ENCODE peak calls at places on chromosomes 16 and 17, in seven cellular contexts. T is cardiac muscle cell, U is fibroblast of lung, E is pancreas, I is heart left ventricle, J is colonic mucosa, K is endodermal cell. X is an unnamed sample.

GRCh38 chr17:68435876-68436842 is 21.1 kb downstream of the WIPI1 start:
- DNase-seq in E (peak; percentile 52), I (peak; percentile 70), T (peak; percentile 82), J (peak; percentile 84), U (peak; percentile 55), K (peak; percentile 95), X (peak; percentile 79)

GRCh38 chr17:81339502-81340296 is 44.6 kb upstream of the SLC38A10 start:
- DNase-seq in E (peak; percentile 85), K (peak; percentile 86), U (no peak), T (no peak), I (peak; percentile 70), J (peak; percentile 80), X (no peak)

GRCh38 chr17:82107341-82107860 is 9.4 kb upstream of the FASN start:
- DNase-seq in E (no peak), J (no peak), K (peak; percentile 76), I (no peak), T (no peak), U (no peak), X (peak; percentile 56)

GRCh38 chr16:5615868-5616642 is 518.5 kb upstream of the EEF2KMT start:
- DNase-seq in J (peak; percentile 59), K (peak; percentile 94), E (peak; percentile 34), U (peak; percentile 3), T (peak; percentile 88), I (peak; percentile 64), X (peak; percentile 14)

GRCh38 chr16:19167710-19168172 is 299 bp upstream of the SYT17 start:
- DNase-seq in T (peak; percentile 79), E (peak; percentile 52), I (peak; percentile 86), K (peak; percentile 91), J (peak; percentile 79), U (peak; percentile 58), X (peak; percentile 74)

GRCh38 chr17:72193395-72194106 is 72.7 kb downstream of the SOX9 start:
- DNase-seq in E (no peak), J (no peak), T (no peak), I (peak; percentile 72), U (peak; percentile 62), K (peak; percentile 13), X (peak; percentile 38)

GRCh38 chr16:4385066-4385788 is 13.6 kb downstream of the VASN start:
- DNase-seq in I (no peak), K (peak; percentile 34), T (no peak), E (no peak), J (no peak), U (no peak), X (no peak)

GRCh38 chr17:74730491-74731346 is 6.3 kb upstream of the RAB37 start:
- DNase-seq in K (no peak), T (no peak), I (no peak), U (peak; percentile 21), J (no peak), E (no peak), X (no peak)

GRCh38 chr17:15456972-15457722 is 10.3 kb downstream of the CDRT4 start:
- DNase-seq in T (no peak), J (no peak), I (peak; percentile 71), U (peak; percentile 87), K (no peak), E (no peak), X (peak; percentile 94)

GRCh38 chr16:28534542-28535373 is 4.0 kb downstream of the NUPR1 start:
- DNase-seq in J (peak; percentile 45), T (no peak), I (no peak), E (no peak), U (no peak), K (no peak), X (peak; percentile 76)

GRCh38 chr17:323721-324139 is 28.9 kb downstream of the RPH3AL start:
- DNase-seq in T (no peak), I (peak; percentile 30), E (no peak), U (no peak), K (peak; percentile 47), J (no peak), X (no peak)

GRCh38 chr17:52383493-52384100 is 225.1 kb upstream of the CA10 start:
- DNase-seq in T (peak; percentile 84), E (peak; percentile 46), J (peak; percentile 77), U (peak; percentile 2), I (no peak), K (peak; percentile 96), X (no peak)

GRCh38 chr17:19533718-19534561 is at the start of gene SLC47A1:
- DNase-seq in I (peak; percentile 66), K (peak; percentile 85), U (peak; percentile 37), T (peak; percentile 66), E (no peak), J (no peak), X (peak; percentile 58)

GRCh38 chr17:68133370-68134045 is 98.0 kb downstream of the KPNA2 start:
- DNase-seq in E (no peak), J (no peak), T (no peak), I (no peak), K (peak; percentile 86), U (no peak), X (peak; percentile 64)

GRCh38 chr17:36089888-36090836 is at the start of gene CCL3:
- DNase-seq in E (peak; percentile 33), I (no peak), U (no peak), K (no peak), J (no peak), T (no peak), X (no peak)

GRCh38 chr16:57486858-57487834 is 853 bp upstream of the DOK4 start:
- DNase-seq in E (no peak), K (peak; percentile 56), U (no peak), I (no peak), J (no peak), T (no peak), X (peak; percentile 21)

GRCh38 chr16:65733706-65734105 is 611.8 kb upstream of the CDH11 start:
- DNase-seq in U (no peak), K (no peak), T (no peak), E (no peak), I (no peak), J (no peak), X (no peak)

GRCh38 chr16:5054876-5055865 is 10.6 kb downstream of the C16orf89 start:
- DNase-seq in J (no peak), K (no peak), E (no peak), I (no peak), U (no peak), T (no peak), X (no peak)

GRCh38 chr17:14337596-14338079 is 36.8 kb downstream of the HS3ST3B1 start:
- DNase-seq in K (no peak), J (no peak), T (no peak), U (no peak), I (no peak), E (no peak), X (no peak)

GRCh38 chr17:17511971-17512858 is 16.0 kb upstream of the RASD1 start:
- DNase-seq in K (no peak), E (no peak), U (peak; percentile 97), I (peak; percentile 51), T (no peak), J (no peak), X (peak; percentile 72)

GRCh38 chr17:72654746-72655145 is 437.7 kb downstream of the SLC39A11 start:
- DNase-seq in E (no peak), J (no peak), U (no peak), K (no peak), T (no peak), I (no peak), X (no peak)

DNA sequence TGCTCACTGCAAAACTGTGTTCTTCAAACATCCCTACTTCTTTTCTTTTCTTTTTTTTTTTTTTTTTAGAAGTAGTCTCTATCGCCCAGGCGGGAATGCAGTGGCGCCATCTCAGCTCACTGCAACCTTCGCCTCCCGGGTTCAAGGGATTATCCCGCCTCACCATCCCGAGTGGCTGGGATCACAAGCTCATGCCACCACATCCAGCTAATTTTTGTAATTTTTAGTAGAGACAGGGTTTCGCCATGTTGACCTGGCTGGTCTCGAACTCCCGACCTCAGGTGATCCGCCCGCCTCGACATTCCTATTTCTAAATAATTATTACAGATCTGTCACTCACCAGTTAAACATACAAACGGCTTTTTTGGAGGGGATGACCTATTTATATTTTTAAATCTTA is 1.0 kb upstream of the RNASEK start:
- DNase-seq in K (no peak), J (no peak), U (no peak), T (no peak), E (no peak), I (no peak), X (no peak)
- H3K27ac ChIP-seq in K (no peak overlapping the region), J (peak overlapping the region; percentile 95), U (peak overlapping the region; percentile 100), T (no peak overlapping the region), E (no peak overlapping the region), I (peak overlapping the region; percentile 96), X (no peak overlapping the region)

GRCh38 chr17:41773731-41774193 is 12.7 kb downstream of the JUP start:
- DNase-seq in I (no peak), K (no peak), T (peak; percentile 20), U (no peak), E (no peak), J (peak; percentile 41), X (no peak)

GRCh38 chr17:41773190-41773588 is 13.3 kb downstream of the JUP start:
- DNase-seq in E (peak; percentile 61), U (peak; percentile 92), J (peak; percentile 94), K (peak; percentile 81), I (peak; percentile 86), T (peak; percentile 65), X (peak; percentile 86)

GRCh38 chr17:41777157-41777578 is 9.3 kb downstream of the JUP start:
- DNase-seq in T (peak; percentile 25), I (peak; percentile 81), E (no peak), K (peak; percentile 81), J (no peak), U (peak; percentile 68), X (peak; percentile 85)

GRCh38 chr17:41777579-41778188 is 8.8 kb downstream of the JUP start:
- DNase-seq in E (peak; percentile 72), K (no peak), I (peak; percentile 88), U (peak; percentile 94), T (no peak), J (peak; percentile 80), X (peak; percentile 68)

GRCh38 chr17:41775394-41776226 is 10.9 kb downstream of the JUP start:
- DNase-seq in T (no peak), J (peak; percentile 80), K (no peak), U (no peak), I (no peak), E (no peak), X (peak; percentile 83)
- H3K36me3 ChIP-seq in T (peaks cover 11% of the 10 kb centered on the region), J (peaks cover 10% of the 10 kb centered on the region), K (peaks cover 54% of the 10 kb centered on the region), U (no peaks in the 10 kb centered on the region), I (peaks cover 19% of the 10 kb centered on the region), E (no peaks in the 10 kb centered on the region), X (no peaks in the 10 kb centered on the region)

DNA sequence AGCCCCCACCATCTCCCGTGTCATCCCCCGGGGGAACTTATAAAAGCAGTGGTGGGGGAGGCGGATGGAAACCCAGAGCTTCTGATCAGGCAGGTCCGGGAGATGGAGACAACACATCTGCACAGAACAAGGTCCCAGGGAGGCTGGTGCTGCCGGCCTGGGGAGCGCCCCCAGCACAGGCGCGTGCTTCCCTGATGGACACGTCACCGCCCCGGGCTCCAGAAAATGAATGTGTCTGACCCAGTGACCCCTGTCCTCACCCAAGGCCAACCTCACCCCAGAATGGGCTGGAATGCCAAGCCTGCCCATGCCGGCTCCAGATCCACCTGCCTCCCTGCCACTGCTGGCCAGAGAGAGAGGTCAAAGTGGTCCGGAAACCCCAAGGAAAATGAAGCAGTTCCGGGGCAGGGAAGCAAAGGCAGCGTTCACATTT is 12.5 kb downstream of the SLC7A5 start:
- DNase-seq in T (no peak), U (no peak), I (no peak), E (no peak), J (no peak), K (no peak), X (peak; percentile 76)
- TF ChIP-seq CTCF in T (no peak), U (no peak), I (no peak), E (no peak), J (no peak), K (no peak), X (no peak)

GRCh38 chr17:2900842-2901241 is 104.6 kb downstream of the RAP1GAP2 start:
- DNase-seq in J (no peak), E (no peak), K (no peak), U (no peak), T (no peak), I (no peak), X (no peak)
- H3K27ac ChIP-seq in J (no peak overlapping the region), E (peak overlapping the region; percentile 78), K (no peak overlapping the region), U (no peak overlapping the region), T (no peak overlapping the region), I (peak overlapping the region; percentile 68), X (no peak overlapping the region)